ENCODE peak calls at places on chromosomes 3 and 15, in nine cellular contexts. V, W, H, C, P, D, X, Q and K are unnamed samples.

GRCh38 chr3:142958707-142959106 is 4.8 kb downstream of the PAQR9 start:
- DNase-seq in X (peak; percentile 49), D (no peak), H (no peak), W (no peak), Q (no peak), V (no peak), P (no peak), C (peak; percentile 44), K (no peak)

GRCh38 chr15:101451192-101451799 is 38.2 kb downstream of the PCSK6 start:
- DNase-seq in V (peak; percentile 40), D (peak; percentile 84), P (no peak), W (peak; percentile 84), Q (no peak), C (no peak), H (no peak), X (no peak), K (peak; percentile 95)

GRCh38 chr3:39519076-39519475 is 51.6 kb downstream of the MOBP start:
- DNase-seq in X (no peak), C (no peak), D (no peak), P (no peak), Q (no peak), H (no peak), V (no peak), W (no peak), K (no peak)

GRCh38 chr3:11470031-11470853 is 173.5 kb downstream of the VGLL4 start:
- DNase-seq in D (no peak), X (no peak), V (no peak), P (no peak), C (no peak), W (no peak), Q (no peak), H (no peak), K (no peak)

GRCh38 chr15:86373147-86373546 is 293.5 kb downstream of the AGBL1 start:
- DNase-seq in Q (no peak), H (no peak), D (no peak), W (no peak), P (no peak), C (no peak), V (no peak), X (no peak), K (no peak)

GRCh38 chr3:57094011-57094535 is 33.6 kb downstream of the SPATA12 start:
- DNase-seq in C (no peak), V (no peak), D (no peak), H (no peak), Q (no peak), P (no peak), X (no peak), W (no peak), K (no peak)

GRCh38 chr3:142963266-142964149 is at the start of gene PAQR9:
- DNase-seq in P (peak; percentile 52), W (no peak), D (peak; percentile 53), Q (no peak), H (no peak), C (peak; percentile 33), X (no peak), V (no peak), K (no peak)

GRCh38 chr15:101028321-101028720 is 109.2 kb downstream of the LRRK1 start:
- DNase-seq in X (peak; percentile 57), C (peak; percentile 7), D (no peak), H (no peak), V (no peak), P (no peak), Q (no peak), W (no peak), K (no peak)

GRCh38 chr15:74242296-74242929 is 6.3 kb downstream of the CCDC33 start:
- DNase-seq in H (no peak), V (no peak), D (no peak), P (no peak), W (no peak), Q (no peak), C (no peak), X (peak; percentile 17), K (no peak)

GRCh38 chr3:11774296-11774877 is 72.3 kb downstream of the TAMM41 start:
- DNase-seq in X (peak; percentile 45), D (peak; percentile 43), V (no peak), H (no peak), C (no peak), W (no peak), Q (no peak), P (peak; percentile 42), K (peak; percentile 43)

GRCh38 chr3:50373146-50373864 is 14.0 kb upstream of the TMEM115 start:
- DNase-seq in X (no peak), D (no peak), P (no peak), W (no peak), V (no peak), H (no peak), Q (no peak), C (no peak), K (no peak)

GRCh38 chr15:33021806-33022389 is 172.6 kb downstream of the FMN1 start:
- DNase-seq in P (peak; percentile 53), X (peak; percentile 75), Q (peak; percentile 34), H (no peak), V (peak; percentile 33), C (no peak), D (peak; percentile 40), W (no peak), K (peak; percentile 38)

GRCh38 chr3:119826714-119827113 is 44.8 kb downstream of the NR1I2 start:
- DNase-seq in W (no peak), H (no peak), X (no peak), D (no peak), P (no peak), V (no peak), C (no peak), Q (no peak), K (no peak)

GRCh38 chr3:169923189-169923588 is 11.8 kb downstream of the SAMD7 start:
- DNase-seq in P (no peak), C (no peak), H (no peak), D (no peak), Q (no peak), W (peak; percentile 53), X (no peak), V (peak; percentile 11), K (no peak)

GRCh38 chr3:21859124-21859781 is 108.2 kb upstream of the ZNF385D start:
- DNase-seq in X (no peak), C (no peak), H (no peak), W (no peak), Q (no peak), D (no peak), V (no peak), P (no peak), K (no peak)

GRCh38 chr15:77966540-77967290 is 110.8 kb downstream of the TBC1D2B start:
- DNase-seq in P (peak; percentile 65), H (peak; percentile 13), V (no peak), D (peak; percentile 71), X (peak; percentile 62), W (peak; percentile 57), Q (peak; percentile 11), C (peak; percentile 51), K (peak; percentile 51)

GRCh38 chr3:157180262-157180661 is 20.3 kb upstream of the CCNL1 start:
- DNase-seq in Q (no peak), D (no peak), V (no peak), H (no peak), C (no peak), X (no peak), W (no peak), P (no peak), K (no peak)

GRCh38 chr15:40369971-40370370 is 12.0 kb downstream of the DISP2 start:
- DNase-seq in W (no peak), H (no peak), V (no peak), P (no peak), Q (no peak), D (no peak), X (no peak), C (no peak), K (no peak)

GRCh38 chr3:184357248-184358139 is 3.9 kb downstream of the CLCN2 start:
- DNase-seq in P (no peak), D (no peak), C (no peak), V (no peak), W (no peak), H (no peak), Q (no peak), X (no peak), K (no peak)

GRCh38 chr3:195388380-195388779 is 54.4 kb downstream of the ACAP2 start:
- DNase-seq in D (no peak), W (no peak), X (no peak), Q (no peak), V (no peak), H (no peak), P (no peak), C (no peak), K (no peak)

GRCh38 chr3:128971421-128971820 is 22.5 kb downstream of the CFAP92 start:
- DNase-seq in W (no peak), V (no peak), P (no peak), C (no peak), X (peak; percentile 61), D (peak; percentile 38), H (no peak), Q (no peak), K (peak; percentile 71)

GRCh38 chr3:25885544-25885943 is 95.7 kb downstream of the OXSM start:
- DNase-seq in Q (no peak), C (no peak), W (no peak), V (no peak), P (no peak), D (no peak), H (no peak), X (peak; percentile 45), K (no peak)